ENCODE peak calls at places on chromosomes 6 and 20, in four cellular contexts. Y is psoas muscle, P is upper lobe of right lung, M is MM.1S. D is an unnamed sample.

GRCh38 chr20:22974354-22974753 is 60.8 kb upstream of the SSTR4 start:
- DNase-seq in M (no peak), Y (no peak), P (no peak), D (no peak)

GRCh38 chr6:103036846-103037245 is 1643.3 kb downstream of the GRIK2 start:
- DNase-seq in Y (no peak), M (no peak), P (peak), D (no peak)

GRCh38 chr6:47733879-47734558 is 35.6 kb downstream of the ADGRF4 start:
- DNase-seq in P (no peak), Y (no peak), M (peak), D (peak)

GRCh38 chr6:100382767-100383195 is 81.9 kb downstream of the SIM1 start:
- DNase-seq in M (no peak), P (no peak), Y (no peak), D (no peak)

GRCh38 chr6:19153270-19153980 is 683.7 kb upstream of the ID4 start:
- DNase-seq in M (no peak), Y (no peak), P (no peak), D (no peak)

GRCh38 chr20:39878809-39879208 is 810.2 kb downstream of the MAFB start:
- DNase-seq in M (no peak), Y (no peak), P (no peak), D (no peak)

GRCh38 chr20:63740501-63741353 is 1.2 kb downstream of the SLC2A4RG start:
- DNase-seq in P (peak), M (no peak), Y (peak), D (no peak)

GRCh38 chr6:10837692-10837996 is 695 bp downstream of the MAK start:
- DNase-seq in P (no peak), M (no peak), Y (no peak), D (no peak)

GRCh38 chr20:32440758-32441078 is 82.6 kb downstream of the ASXL1 start:
- DNase-seq in Y (no peak), P (no peak), M (no peak), D (no peak)

GRCh38 chr6:43708857-43709653 is 21.5 kb upstream of the MRPS18A start:
- DNase-seq in Y (no peak), M (no peak), P (no peak), D (no peak)

GRCh38 chr6:94511502-94512088 is 1065.7 kb upstream of the MANEA start:
- DNase-seq in Y (no peak), P (peak), M (no peak), D (no peak)

GRCh38 chr6:30071081-30071818 is 4.3 kb downstream of the PPP1R11 start:
- DNase-seq in M (no peak), P (peak), Y (peak), D (no peak)

GRCh38 chr20:16438100-16438499 is 135.1 kb downstream of the KIF16B start:
- DNase-seq in Y (no peak), P (no peak), M (peak), D (no peak)

GRCh38 chr20:967796-968742 is 34.0 kb downstream of the RSPO4 start:
- DNase-seq in M (peak), Y (no peak), P (no peak), D (peak)

GRCh38 chr6:134253681-134254080 is 64.2 kb downstream of the SGK1 start:
- DNase-seq in Y (no peak), M (no peak), P (no peak), D (no peak)

GRCh38 chr6:136640132-136640915 is 90.1 kb upstream of the MAP7 start:
- DNase-seq in P (no peak), Y (peak), M (no peak), D (no peak)

GRCh38 chr6:105803439-105803838 is 282.7 kb upstream of the PRDM1 start:
- DNase-seq in M (no peak), Y (no peak), P (no peak), D (no peak)

GRCh38 chr20:33401922-33402369 is 627 bp upstream of the CDK5RAP1 start:
- DNase-seq in P (no peak), M (no peak), Y (no peak), D (no peak)

GRCh38 chr20:61695741-61696140 is 369.9 kb downstream of the TAF4 start:
- DNase-seq in Y (no peak), M (no peak), P (no peak), D (no peak)

GRCh38 chr6:129709451-129709908 is 497 bp downstream of the ARHGAP18 start:
- DNase-seq in M (no peak), Y (no peak), P (no peak), D (no peak)

GRCh38 chr20:63533871-63534393 is 3.2 kb downstream of the PTK6 start:
- DNase-seq in P (peak), M (no peak), Y (peak), D (no peak)

GRCh38 chr20:62238569-62239277 is 402 bp downstream of the OSBPL2 start:
- DNase-seq in M (no peak), P (no peak), Y (no peak), D (no peak)

GRCh38 chr6:166343157-166343502 is 785 bp upstream of the SFT2D1 start:
- DNase-seq in M (no peak), Y (no peak), P (no peak), D (no peak)

GRCh38 chr6:28659250-28659566 is 133.5 kb downstream of the GPX5 start:
- DNase-seq in P (no peak), Y (no peak), M (no peak), D (no peak)

GRCh38 chr6:28657367-28657755 is 131.7 kb downstream of the GPX5 start:
- DNase-seq in M (no peak), P (no peak), Y (no peak), D (no peak)

GRCh38 chr6:28656715-28657114 is 131.0 kb downstream of the GPX5 start:
- DNase-seq in M (no peak), P (no peak), Y (no peak), D (no peak)

GRCh38 chr6:28658475-28659249 is 133.0 kb downstream of the GPX5 start:
- DNase-seq in Y (no peak), M (no peak), P (no peak), D (no peak)

GRCh38 chr6:28657756-28658465 is 132.2 kb downstream of the GPX5 start:
- DNase-seq in P (no peak), Y (no peak), M (peak), D (peak)
- H3K4me3 ChIP-seq in P (peak), Y (peak), M (peak), D (peak)

DNA sequence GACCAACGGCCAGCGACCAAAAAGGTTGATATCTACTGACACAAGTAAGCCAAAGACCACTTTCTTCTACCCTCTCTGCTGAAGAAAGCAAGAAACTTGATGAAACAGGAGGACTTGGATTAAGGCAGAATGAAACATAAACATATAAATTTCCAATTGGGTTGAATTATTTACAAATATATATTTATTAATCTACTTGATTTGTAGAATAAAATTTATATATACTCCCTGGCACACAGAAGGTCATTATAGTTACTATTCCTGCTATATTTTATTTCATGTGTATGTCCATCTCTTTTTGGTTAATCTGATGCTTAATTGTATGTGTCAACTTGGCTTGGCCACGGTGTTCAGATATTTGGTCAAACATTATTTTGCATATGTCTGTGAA is 4.2 kb upstream of the ADGRG6 start:
- DNase-seq in M (no peak), Y (no peak), P (no peak), D (no peak)
- H3K4me3 ChIP-seq in M (no peak), Y (no peak), P (no peak), D (no peak)

GRCh38 chr6:27810768-27811298 is 101.4 kb downstream of the OR2B2 start:
- DNase-seq in P (no peak), M (peak), Y (no peak), D (peak)
- H3K4me3 ChIP-seq in P (peak), M (peak), Y (peak), D (peak)

GRCh38 chr6:32659856-32660595 is 6.4 kb downstream of the HLA-DQB1 start:
- DNase-seq in P (no peak), Y (no peak), M (peak), D (no peak)
- H3K4me3 ChIP-seq in P (no peak), Y (no peak), M (no peak), D (no peak)

GRCh38 chr20:51305316-51306052 is 237.0 kb downstream of the NFATC2 start:
- DNase-seq in P (no peak), Y (no peak), M (no peak), D (no peak)
- H3K4me3 ChIP-seq in P (no peak), Y (no peak), M (no peak), D (no peak)

GRCh38 chr6:113287396-113287795 is 569.7 kb upstream of the MARCKS start:
- DNase-seq in M (peak), Y (no peak), P (no peak), D (no peak)
- H3K4me3 ChIP-seq in M (no peak), Y (no peak), P (no peak), D (no peak)

DNA sequence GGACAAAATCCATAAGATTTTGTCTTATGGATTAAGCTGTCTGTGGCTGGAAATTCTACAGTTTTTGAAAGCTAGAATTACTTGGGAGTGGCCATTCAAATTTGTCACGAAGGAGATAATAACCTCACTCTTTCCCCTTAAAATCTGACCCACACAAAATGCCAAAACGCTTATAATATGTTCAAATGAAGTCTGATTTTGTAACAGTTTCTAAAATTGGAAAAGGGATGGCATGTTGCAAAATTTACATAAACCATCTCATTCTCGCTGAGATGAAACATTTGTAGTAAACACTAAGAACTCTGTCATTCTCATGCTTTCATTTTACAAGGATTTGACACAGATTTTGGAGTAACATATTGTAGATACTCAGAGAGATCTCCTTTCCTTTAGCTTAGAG is 112.7 kb downstream of the GJA1 start:
- DNase-seq in M (no peak), P (no peak), Y (no peak), D (no peak)
- H3K4me3 ChIP-seq in M (no peak), P (no peak), Y (no peak), D (no peak)

GRCh38 chr6:33075568-33076405 is at the start of gene HLA-DPB1:
- DNase-seq in P (no peak), M (peak), Y (no peak), D (peak)
- H3K4me3 ChIP-seq in P (peak), M (peak), Y (peak), D (no peak)

GRCh38 chr6:53244958-53245357 is 96.3 kb upstream of the GCM1 start:
- DNase-seq in P (no peak), Y (no peak), M (peak), D (no peak)
- H3K4me3 ChIP-seq in P (no peak), Y (no peak), M (no peak), D (no peak)